ENCODE peak calls at places on chromosomes 4 and X, in eight cellular contexts. P is iris pigment epithelial cell, U is Caco-2, C is left ventricle myocardium inferior, M is KG1, I is HS-5, Z is ELR, R is NCI-H2107. J is an unnamed sample.

GRCh38 chr4:15147709-15148651 is 145.7 kb downstream of the CPEB2 start:
- DNase-seq in P (no peak), U (no peak), C (no peak), M (no peak), I (no peak), Z (no peak), R (no peak), J (peak)

GRCh38 chr4:42436950-42437349 is 39.7 kb downstream of the SHISA3 start:
- DNase-seq in P (no peak), U (no peak), C (no peak), M (no peak), I (no peak), Z (no peak), R (no peak), J (no peak)

GRCh38 chrX:100999451-100999850 is 29.9 kb downstream of the ARL13A start:
- DNase-seq in P (no peak), U (no peak), C (no peak), M (no peak), I (no peak), Z (no peak), R (no peak), J (no peak)

GRCh38 chrX:12138366-12139313 is at the start of gene FRMPD4:
- DNase-seq in P (no peak), U (no peak), C (no peak), M (no peak), I (no peak), Z (peak), R (no peak), J (peak)

GRCh38 chr4:128521634-128522253 is 234.1 kb upstream of the PGRMC2 start:
- DNase-seq in P (peak), U (no peak), C (no peak), M (no peak), I (no peak), Z (peak), R (no peak), J (no peak)

GRCh38 chr4:91502365-91502764 is 801.4 kb upstream of the GRID2 start:
- DNase-seq in P (no peak), U (peak), C (no peak), M (no peak), I (peak), Z (no peak), R (no peak), J (no peak)

GRCh38 chrX:154325541-154325940 is 29.9 kb downstream of the TKTL1 start:
- DNase-seq in P (peak), U (no peak), C (no peak), M (no peak), I (no peak), Z (no peak), R (no peak), J (no peak)

GRCh38 chr4:17597517-17597916 is 16.9 kb upstream of the MED28 start:
- DNase-seq in P (peak), U (peak), C (no peak), M (no peak), I (no peak), Z (peak), R (no peak), J (no peak)

GRCh38 chr4:85707591-85707990 is 232.6 kb downstream of the ARHGAP24 start:
- DNase-seq in P (no peak), U (no peak), C (no peak), M (no peak), I (no peak), Z (no peak), R (no peak), J (no peak)

GRCh38 chr4:6767725-6768538 is 14.6 kb upstream of the KIAA0232 start:
- DNase-seq in P (no peak), U (no peak), C (no peak), M (no peak), I (no peak), Z (no peak), R (no peak), J (no peak)

GRCh38 chrX:17414839-17415238 is 39.8 kb downstream of the NHS start:
- DNase-seq in P (no peak), U (no peak), C (peak), M (no peak), I (no peak), Z (no peak), R (no peak), J (no peak)

GRCh38 chrX:12798601-12799000 is 7.4 kb downstream of the PRPS2 start:
- DNase-seq in P (peak), U (no peak), C (no peak), M (no peak), I (no peak), Z (peak), R (no peak), J (no peak)

GRCh38 chr4:117455088-117455487 is 369.7 kb upstream of the TRAM1L1 start:
- DNase-seq in P (no peak), U (no peak), C (no peak), M (no peak), I (no peak), Z (no peak), R (no peak), J (no peak)

GRCh38 chr4:186643501-186644315 is 79.9 kb downstream of the FAT1 start:
- DNase-seq in P (peak), U (peak), C (no peak), M (no peak), I (no peak), Z (peak), R (no peak), J (no peak)

GRCh38 chrX:129741880-129742758 is 3.3 kb downstream of the XPNPEP2 start:
- DNase-seq in P (no peak), U (no peak), C (no peak), M (no peak), I (no peak), Z (no peak), R (no peak), J (no peak)

GRCh38 chr4:13601060-13601459 is 26.5 kb downstream of the BOD1L1 start:
- DNase-seq in P (no peak), U (no peak), C (no peak), M (no peak), I (no peak), Z (no peak), R (no peak), J (no peak)

GRCh38 chrX:102044496-102044895 is 81.0 kb upstream of the TCEAL2 start:
- DNase-seq in P (no peak), U (no peak), C (no peak), M (no peak), I (no peak), Z (no peak), R (no peak), J (no peak)

GRCh38 chr4:108834787-108835384 is 72.0 kb upstream of the ETNPPL start:
- DNase-seq in P (peak), U (no peak), C (no peak), M (peak), I (no peak), Z (peak), R (no peak), J (no peak)

GRCh38 chr4:105679186-105679585 is 29.3 kb downstream of the INTS12 start:
- DNase-seq in P (peak), U (no peak), C (no peak), M (no peak), I (no peak), Z (no peak), R (no peak), J (no peak)

GRCh38 chr4:82799006-82799881 is 648 bp upstream of the SCD5 start:
- DNase-seq in P (no peak), U (no peak), C (no peak), M (no peak), I (no peak), Z (peak), R (peak), J (no peak)

GRCh38 chrX:33277046-33277445 is 65.7 kb upstream of the DMD start:
- DNase-seq in P (no peak), U (no peak), C (no peak), M (no peak), I (no peak), Z (no peak), R (no peak), J (no peak)

GRCh38 chr4:51895158-51895557 is 52.2 kb downstream of the DCUN1D4 start:
- DNase-seq in P (no peak), U (no peak), C (no peak), M (no peak), I (no peak), Z (no peak), R (no peak), J (no peak)